ENCODE peak calls at places on chromosomes 1 and 21, in six cellular contexts. One of them, this sample, is unnamed.
A peak's percentile ranks its signal among the peaks of the same experiment; 100 is the strongest.

GRCh38 chr1:156897078-156897825 is 3.7 kb downstream of the PEAR1 start:
- DNase-seq in RWPE1: peak; percentile 65
- DNase-seq in right atrium auricular region: no peak
- DNase-seq in psoas muscle: no peak
- DNase-seq in upper lobe of right lung: no peak
- DNase-seq in kidney: peak; percentile 55
- DNase-seq in this sample: no peak

GRCh38 chr1:205615789-205616188 is 16.0 kb downstream of the ELK4 start:
- DNase-seq in RWPE1: no peak
- DNase-seq in right atrium auricular region: no peak
- DNase-seq in psoas muscle: no peak
- DNase-seq in upper lobe of right lung: no peak
- DNase-seq in kidney: no peak
- DNase-seq in this sample: no peak

GRCh38 chr1:234503193-234504050 is 24.4 kb upstream of the TARBP1 start:
- DNase-seq in RWPE1: no peak
- DNase-seq in right atrium auricular region: no peak
- DNase-seq in psoas muscle: no peak
- DNase-seq in upper lobe of right lung: no peak
- DNase-seq in kidney: no peak
- DNase-seq in this sample: no peak

GRCh38 chr1:171999756-172000155 is 158.5 kb downstream of the DNM3 start:
- DNase-seq in RWPE1: no peak
- DNase-seq in right atrium auricular region: no peak
- DNase-seq in psoas muscle: no peak
- DNase-seq in upper lobe of right lung: no peak
- DNase-seq in kidney: no peak
- DNase-seq in this sample: no peak

GRCh38 chr1:8197493-8198282 is 120.2 kb upstream of the SLC45A1 start:
- DNase-seq in RWPE1: peak; percentile 95
- DNase-seq in right atrium auricular region: peak; percentile 80
- DNase-seq in psoas muscle: peak; percentile 73
- DNase-seq in upper lobe of right lung: peak; percentile 90
- DNase-seq in kidney: peak; percentile 84
- DNase-seq in this sample: no peak

GRCh38 chr1:52683367-52683940 is 14.7 kb downstream of the COA7 start:
- DNase-seq in RWPE1: no peak
- DNase-seq in right atrium auricular region: no peak
- DNase-seq in psoas muscle: no peak
- DNase-seq in upper lobe of right lung: no peak
- DNase-seq in kidney: no peak
- DNase-seq in this sample: no peak

GRCh38 chr21:28900481-28900880 is 92.2 kb downstream of the LTN1 start:
- DNase-seq in RWPE1: no peak
- DNase-seq in right atrium auricular region: no peak
- DNase-seq in psoas muscle: no peak
- DNase-seq in upper lobe of right lung: no peak
- DNase-seq in kidney: no peak
- DNase-seq in this sample: no peak

GRCh38 chr1:90412563-90412962 is 304.5 kb downstream of the BARHL2 start:
- DNase-seq in RWPE1: no peak
- DNase-seq in right atrium auricular region: no peak
- DNase-seq in psoas muscle: no peak
- DNase-seq in upper lobe of right lung: no peak
- DNase-seq in kidney: no peak
- DNase-seq in this sample: no peak

GRCh38 chr1:179810367-179810715 is 67.2 kb downstream of the FAM163A start:
- DNase-seq in RWPE1: no peak
- DNase-seq in right atrium auricular region: no peak
- DNase-seq in psoas muscle: no peak
- DNase-seq in upper lobe of right lung: no peak
- DNase-seq in kidney: no peak
- DNase-seq in this sample: no peak

GRCh38 chr1:226882631-226883409 is 12.4 kb downstream of the PSEN2 start:
- DNase-seq in RWPE1: no peak
- DNase-seq in right atrium auricular region: no peak
- DNase-seq in psoas muscle: no peak
- DNase-seq in upper lobe of right lung: no peak
- DNase-seq in kidney: no peak
- DNase-seq in this sample: no peak

GRCh38 chr1:16459503-16459902 is 19.0 kb downstream of the NECAP2 start:
- DNase-seq in RWPE1: no peak
- DNase-seq in right atrium auricular region: no peak
- DNase-seq in psoas muscle: no peak
- DNase-seq in upper lobe of right lung: peak; percentile 39
- DNase-seq in kidney: no peak
- DNase-seq in this sample: no peak

GRCh38 chr1:227921461-227922185 is 26.1 kb downstream of the WNT9A start:
- DNase-seq in RWPE1: no peak
- DNase-seq in right atrium auricular region: no peak
- DNase-seq in psoas muscle: no peak
- DNase-seq in upper lobe of right lung: no peak
- DNase-seq in kidney: peak; percentile 72
- DNase-seq in this sample: no peak

GRCh38 chr1:48055854-48056253 is 58.7 kb upstream of the TRABD2B start:
- DNase-seq in RWPE1: no peak
- DNase-seq in right atrium auricular region: no peak
- DNase-seq in psoas muscle: no peak
- DNase-seq in upper lobe of right lung: no peak
- DNase-seq in kidney: no peak
- DNase-seq in this sample: no peak

GRCh38 chr21:35234725-35235124 is 185.6 kb upstream of the RUNX1 start:
- DNase-seq in RWPE1: no peak
- DNase-seq in right atrium auricular region: no peak
- DNase-seq in psoas muscle: no peak
- DNase-seq in upper lobe of right lung: no peak
- DNase-seq in kidney: no peak
- DNase-seq in this sample: no peak

GRCh38 chr1:11307837-11308236 is 34.8 kb downstream of the UBIAD1 start:
- DNase-seq in RWPE1: no peak
- DNase-seq in right atrium auricular region: no peak
- DNase-seq in psoas muscle: no peak
- DNase-seq in upper lobe of right lung: no peak
- DNase-seq in kidney: no peak
- DNase-seq in this sample: no peak

GRCh38 chr1:92439291-92439690 is 47.4 kb downstream of the GFI1 start:
- DNase-seq in RWPE1: no peak
- DNase-seq in right atrium auricular region: no peak
- DNase-seq in psoas muscle: no peak
- DNase-seq in upper lobe of right lung: no peak
- DNase-seq in kidney: no peak
- DNase-seq in this sample: no peak

GRCh38 chr1:17502326-17502778 is 37.1 kb upstream of the ARHGEF10L start:
- DNase-seq in RWPE1: peak; percentile 66
- DNase-seq in right atrium auricular region: peak; percentile 88
- DNase-seq in psoas muscle: peak; percentile 90
- DNase-seq in upper lobe of right lung: peak; percentile 92
- DNase-seq in kidney: peak; percentile 94
- DNase-seq in this sample: peak; percentile 89

GRCh38 chr1:154812911-154813816 is 56.9 kb downstream of the KCNN3 start:
- DNase-seq in RWPE1: peak; percentile 94
- DNase-seq in right atrium auricular region: no peak
- DNase-seq in psoas muscle: no peak
- DNase-seq in upper lobe of right lung: no peak
- DNase-seq in kidney: peak; percentile 79
- DNase-seq in this sample: no peak

GRCh38 chr1:19073311-19074186 is 117.1 kb upstream of the IFFO2 start:
- DNase-seq in RWPE1: peak; percentile 29
- DNase-seq in right atrium auricular region: no peak
- DNase-seq in psoas muscle: peak; percentile 48
- DNase-seq in upper lobe of right lung: no peak
- DNase-seq in kidney: no peak
- DNase-seq in this sample: no peak

GRCh38 chr1:83805921-83806320 is 193.0 kb downstream of the TTLL7 start:
- DNase-seq in RWPE1: no peak
- DNase-seq in right atrium auricular region: no peak
- DNase-seq in psoas muscle: no peak
- DNase-seq in upper lobe of right lung: no peak
- DNase-seq in kidney: no peak
- DNase-seq in this sample: no peak

GRCh38 chr21:44558695-44559094 is at the start of gene KRTAP10-3:
- DNase-seq in RWPE1: no peak
- DNase-seq in right atrium auricular region: no peak
- DNase-seq in psoas muscle: no peak
- DNase-seq in upper lobe of right lung: peak; percentile 26
- DNase-seq in kidney: no peak
- DNase-seq in this sample: no peak

GRCh38 chr21:38759286-38759872 is 46.4 kb upstream of the ETS2 start:
- DNase-seq in RWPE1: no peak
- DNase-seq in right atrium auricular region: peak; percentile 28
- DNase-seq in psoas muscle: no peak
- DNase-seq in upper lobe of right lung: no peak
- DNase-seq in kidney: no peak
- DNase-seq in this sample: no peak

GRCh38 chr1:8863712-8864324 is 14.7 kb downstream of the ENO1 start:
- DNase-seq in RWPE1: no peak
- DNase-seq in right atrium auricular region: no peak
- DNase-seq in psoas muscle: no peak
- DNase-seq in upper lobe of right lung: no peak
- DNase-seq in kidney: no peak
- DNase-seq in this sample: no peak

DNA sequence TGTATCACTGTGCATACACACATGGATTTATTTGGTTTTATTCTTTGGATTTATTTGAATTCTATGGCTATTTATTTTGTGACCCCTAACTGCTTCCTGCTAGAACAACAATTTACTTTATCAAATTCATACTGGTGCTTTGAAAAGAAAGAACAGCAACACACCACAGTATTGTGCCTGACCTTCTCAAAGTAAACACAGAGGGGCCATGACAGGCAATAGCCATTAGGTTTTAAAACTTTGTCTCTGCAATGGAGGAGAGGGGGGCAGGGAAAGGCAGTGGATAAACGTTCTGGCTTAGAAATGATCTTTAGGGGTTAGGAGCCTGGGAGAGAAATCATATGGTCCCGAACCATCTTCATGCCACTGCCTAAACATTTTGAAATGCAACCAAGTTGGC is 40.0 kb downstream of the PLPP3 start:
- DNase-seq in RWPE1: no peak
- DNase-seq in right atrium auricular region: no peak
- DNase-seq in psoas muscle: no peak
- DNase-seq in upper lobe of right lung: no peak
- DNase-seq in kidney: no peak
- DNase-seq in this sample: no peak
- TF ChIP-seq CTCF in RWPE1: no peak
- TF ChIP-seq CTCF in right atrium auricular region: no peak
- TF ChIP-seq CTCF in psoas muscle: no peak
- TF ChIP-seq CTCF in upper lobe of right lung: no peak
- TF ChIP-seq CTCF in kidney: no peak
- TF ChIP-seq CTCF in this sample: no peak

DNA sequence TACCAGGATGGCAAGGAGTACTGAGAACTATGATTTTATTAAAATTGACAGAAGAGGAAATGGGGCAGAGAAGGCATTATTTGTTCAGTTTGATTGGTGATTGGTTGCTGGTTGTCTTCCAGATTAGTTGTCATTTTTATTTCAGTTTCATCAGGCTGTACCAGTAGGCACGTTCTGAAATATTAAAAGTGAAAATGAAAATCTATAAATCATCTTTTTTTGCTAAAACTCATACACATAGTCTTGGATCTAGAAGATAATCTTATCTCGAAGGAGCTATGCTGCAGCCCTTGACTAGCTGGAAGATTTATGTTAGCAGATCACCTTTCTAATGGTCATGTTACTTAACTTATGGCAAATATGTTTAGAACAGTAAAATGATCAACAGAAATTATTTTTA is 29.0 kb downstream of the NEK7 start:
- DNase-seq in RWPE1: no peak
- DNase-seq in right atrium auricular region: no peak
- DNase-seq in psoas muscle: no peak
- DNase-seq in upper lobe of right lung: no peak
- DNase-seq in kidney: no peak
- DNase-seq in this sample: no peak
- H3K27ac ChIP-seq in RWPE1: no peak overlapping the region
- H3K27ac ChIP-seq in right atrium auricular region: no peak overlapping the region
- H3K27ac ChIP-seq in psoas muscle: no peak overlapping the region
- H3K27ac ChIP-seq in upper lobe of right lung: no peak overlapping the region
- H3K27ac ChIP-seq in kidney: no peak overlapping the region
- H3K27ac ChIP-seq in this sample: no peak overlapping the region

GRCh38 chr1:68815632-68816031 is 318.8 kb upstream of the DEPDC1 start:
- DNase-seq in RWPE1: no peak
- DNase-seq in right atrium auricular region: no peak
- DNase-seq in psoas muscle: no peak
- DNase-seq in upper lobe of right lung: no peak
- DNase-seq in kidney: no peak
- DNase-seq in this sample: no peak

GRCh38 chr1:68814067-68814466 is 317.2 kb upstream of the DEPDC1 start:
- DNase-seq in RWPE1: no peak
- DNase-seq in right atrium auricular region: no peak
- DNase-seq in psoas muscle: no peak
- DNase-seq in upper lobe of right lung: no peak
- DNase-seq in kidney: no peak
- DNase-seq in this sample: no peak

DNA sequence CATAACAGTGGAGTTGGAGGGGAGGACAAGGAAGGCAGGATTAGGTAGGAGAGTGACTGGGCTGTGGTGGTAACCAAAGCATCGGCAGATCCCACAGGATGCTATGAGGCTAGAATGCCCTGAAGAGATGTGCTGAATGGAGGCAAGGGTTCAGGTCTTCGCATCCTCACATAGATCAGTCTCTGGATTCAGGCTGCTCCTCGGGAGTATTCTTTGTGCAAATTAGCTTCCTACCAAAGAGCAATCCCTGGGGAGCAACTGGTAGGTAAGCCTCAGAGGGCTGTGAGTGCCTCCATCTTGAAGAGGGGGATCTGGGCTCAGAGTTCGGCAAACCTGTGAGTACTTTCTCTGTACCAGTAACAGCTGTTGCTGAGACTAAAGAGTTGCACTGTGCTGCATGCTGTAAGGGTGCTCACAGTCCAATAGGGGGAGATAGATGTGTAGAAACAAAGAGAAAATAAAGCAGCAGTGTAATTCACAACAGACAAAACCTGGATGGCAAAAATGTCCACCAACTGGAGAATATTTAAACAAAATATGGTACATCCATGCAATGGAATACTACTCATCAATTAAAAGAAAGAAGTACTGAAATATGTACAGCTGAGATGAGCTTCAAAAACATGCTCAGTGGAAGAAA is 322.4 kb upstream of the DEPDC1 start:
- DNase-seq in RWPE1: peak; percentile 17
- DNase-seq in right atrium auricular region: no peak
- DNase-seq in psoas muscle: no peak
- DNase-seq in upper lobe of right lung: no peak
- DNase-seq in kidney: no peak
- DNase-seq in this sample: no peak
- TF ChIP-seq CTCF in RWPE1: no peak
- TF ChIP-seq CTCF in right atrium auricular region: peak; percentile 59
- TF ChIP-seq CTCF in psoas muscle: peak; percentile 18
- TF ChIP-seq CTCF in upper lobe of right lung: peak; percentile 28
- TF ChIP-seq CTCF in kidney: peak; percentile 42
- TF ChIP-seq CTCF in this sample: no peak

GRCh38 chr1:213414346-213414745 is 363.3 kb downstream of the RPS6KC1 start:
- DNase-seq in RWPE1: no peak
- DNase-seq in right atrium auricular region: no peak
- DNase-seq in psoas muscle: no peak
- DNase-seq in upper lobe of right lung: no peak
- DNase-seq in kidney: no peak
- DNase-seq in this sample: no peak

GRCh38 chr1:213409971-213410370 is 358.9 kb downstream of the RPS6KC1 start:
- DNase-seq in RWPE1: no peak
- DNase-seq in right atrium auricular region: no peak
- DNase-seq in psoas muscle: no peak
- DNase-seq in upper lobe of right lung: no peak
- DNase-seq in kidney: no peak
- DNase-seq in this sample: no peak

GRCh38 chr1:213414901-213415300 is 363.9 kb downstream of the RPS6KC1 start:
- DNase-seq in RWPE1: no peak
- DNase-seq in right atrium auricular region: no peak
- DNase-seq in psoas muscle: no peak
- DNase-seq in upper lobe of right lung: no peak
- DNase-seq in kidney: no peak
- DNase-seq in this sample: no peak

GRCh38 chr1:213409208-213409631 is 358.2 kb downstream of the RPS6KC1 start:
- DNase-seq in RWPE1: no peak
- DNase-seq in right atrium auricular region: no peak
- DNase-seq in psoas muscle: no peak
- DNase-seq in upper lobe of right lung: no peak
- DNase-seq in kidney: no peak
- DNase-seq in this sample: no peak
- H3K27ac ChIP-seq in RWPE1: no peak overlapping the region
- H3K27ac ChIP-seq in right atrium auricular region: no peak overlapping the region
- H3K27ac ChIP-seq in psoas muscle: no peak overlapping the region
- H3K27ac ChIP-seq in upper lobe of right lung: no peak overlapping the region
- H3K27ac ChIP-seq in kidney: no peak overlapping the region
- H3K27ac ChIP-seq in this sample: no peak overlapping the region